ENCODE peak calls at places on chromosome 20, in six cellular contexts. N is GM12878, X is HCT116, Y is sigmoid colon, C is stomach, G is H1. M is an unnamed sample.
A peak's percentile ranks its signal among the peaks of the same experiment; 100 is the strongest.

GRCh38 chr20:52833901-52834300 is 138.3 kb upstream of the TSHZ2 start:
- DNase-seq in N (no peak), X (no peak), Y (no peak), C (no peak), G (no peak), M (peak; percentile 72)

GRCh38 chr20:17442588-17442987 is 88.6 kb downstream of the BFSP1 start:
- DNase-seq in N (no peak), X (peak; percentile 32), Y (no peak), C (no peak), G (no peak), M (no peak)

GRCh38 chr20:23034721-23035671 is at the start of gene SSTR4:
- DNase-seq in N (no peak), X (no peak), Y (no peak), C (no peak), G (peak; percentile 63), M (no peak)

GRCh38 chr20:22420116-22420598 is 164.2 kb downstream of the FOXA2 start:
- DNase-seq in N (no peak), X (no peak), Y (no peak), C (no peak), G (no peak), M (no peak)

GRCh38 chr20:33666293-33667244 is at the start of gene ACTL10:
- DNase-seq in N (peak; percentile 91), X (no peak), Y (peak; percentile 100), C (peak; percentile 99), G (peak; percentile 79), M (peak; percentile 96)

GRCh38 chr20:36926653-36927200 is 24.8 kb downstream of the SAMHD1 start:
- DNase-seq in N (no peak), X (no peak), Y (no peak), C (no peak), G (no peak), M (no peak)

GRCh38 chr20:17197041-17197440 is 29.8 kb upstream of the PCSK2 start:
- DNase-seq in N (no peak), X (no peak), Y (no peak), C (no peak), G (no peak), M (no peak)

GRCh38 chr20:13554076-13554475 is 84.7 kb downstream of the TASP1 start:
- DNase-seq in N (no peak), X (no peak), Y (no peak), C (no peak), G (no peak), M (no peak)

GRCh38 chr20:51654060-51654459 is 111.5 kb upstream of the NFATC2 start:
- DNase-seq in N (no peak), X (no peak), Y (no peak), C (no peak), G (no peak), M (no peak)

GRCh38 chr20:58717278-58718091 is 24.9 kb downstream of the NPEPL1 start:
- DNase-seq in N (no peak), X (no peak), Y (peak; percentile 58), C (peak; percentile 24), G (peak; percentile 46), M (peak; percentile 4)

GRCh38 chr20:59438201-59438600 is 137.8 kb downstream of the EDN3 start:
- DNase-seq in N (no peak), X (no peak), Y (no peak), C (no peak), G (no peak), M (no peak)

GRCh38 chr20:20440473-20440872 is 72.6 kb downstream of the INSM1 start:
- DNase-seq in N (no peak), X (no peak), Y (no peak), C (no peak), G (no peak), M (no peak)

GRCh38 chr20:59412896-59413295 is 112.5 kb downstream of the EDN3 start:
- DNase-seq in N (no peak), X (no peak), Y (peak; percentile 46), C (no peak), G (peak; percentile 50), M (no peak)

GRCh38 chr20:10522328-10522727 is 87.2 kb downstream of the SLX4IP start:
- DNase-seq in N (no peak), X (no peak), Y (no peak), C (no peak), G (no peak), M (no peak)

GRCh38 chr20:1122388-1123315 is 4.2 kb downstream of the PSMF1 start:
- DNase-seq in N (no peak), X (no peak), Y (no peak), C (peak; percentile 64), G (no peak), M (peak; percentile 53)

GRCh38 chr20:13990465-13990864 is at the start of gene SEL1L2:
- DNase-seq in N (no peak), X (no peak), Y (no peak), C (no peak), G (peak; percentile 52), M (no peak)

GRCh38 chr20:1891263-1892121 is 3.7 kb upstream of the SIRPA start:
- DNase-seq in N (no peak), X (no peak), Y (no peak), C (no peak), G (no peak), M (no peak)

GRCh38 chr20:8721098-8721497 is 347.8 kb upstream of the PLCB4 start:
- DNase-seq in N (peak; percentile 7), X (peak; percentile 18), Y (peak; percentile 73), C (peak; percentile 39), G (no peak), M (peak; percentile 57)

GRCh38 chr20:62575976-62576722 is 66.2 kb upstream of the SLCO4A1 start:
- DNase-seq in N (no peak), X (no peak), Y (no peak), C (no peak), G (no peak), M (no peak)
- TF ChIP-seq POLR2AphosphoS5 in N (no peak), X (no peak), Y (no peak), C (no peak), G (no peak), M (no peak)

GRCh38 chr20:44754554-44754953 is 8.9 kb downstream of the KCNK15 start:
- DNase-seq in N (no peak), X (no peak), Y (no peak), C (no peak), G (no peak), M (no peak)
- H3K27ac ChIP-seq in N (no peak overlapping the region), X (no peak overlapping the region), Y (no peak overlapping the region), C (no peak overlapping the region), G (no peak overlapping the region), M (no peak overlapping the region)

GRCh38 chr20:48657426-48658197 is 170.2 kb downstream of the PREX1 start:
- DNase-seq in N (peak; percentile 21), X (peak; percentile 52), Y (peak; percentile 83), C (peak; percentile 78), G (peak; percentile 75), M (peak; percentile 78)
- TF ChIP-seq POLR2AphosphoS5 in N (no peak), X (no peak), Y (no peak), C (no peak), G (no peak), M (peak; percentile 46)

DNA sequence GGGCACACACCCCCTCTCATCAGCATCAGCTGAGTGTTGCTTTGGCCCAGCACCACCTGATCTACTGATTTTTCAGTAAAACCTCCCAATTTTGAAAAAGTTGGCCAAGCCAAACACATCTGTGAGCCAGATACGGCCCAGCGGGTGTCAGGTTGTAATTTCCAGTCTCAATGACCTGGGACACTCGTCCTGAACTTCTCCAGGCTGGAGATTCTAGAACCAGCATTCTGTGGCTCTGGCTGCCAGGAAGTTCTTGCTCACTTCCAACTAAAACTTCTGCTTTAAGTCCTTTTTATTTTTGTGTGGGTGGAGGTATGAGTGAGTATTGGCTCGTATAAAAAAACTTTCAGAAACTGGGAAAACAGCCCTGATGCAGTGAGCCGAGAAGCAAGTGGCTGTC is 5.1 kb downstream of the KIAA1755 start:
- DNase-seq in N (no peak), X (no peak), Y (peak; percentile 74), C (no peak), G (no peak), M (no peak)
- H3K27ac ChIP-seq in N (no peak overlapping the region), X (no peak overlapping the region), Y (peak overlapping the region; percentile 61), C (peak overlapping the region; percentile 79), G (no peak overlapping the region), M (peak overlapping the region; percentile 65)